ENCODE peak calls at places on chromosomes 2 and 18, in six cellular contexts. A is A549, W is K562, S is GM12878, M is HepG2, H is upper lobe of left lung. Z is an unnamed sample.

GRCh38 chr2:182101263-182101662 is 115.6 kb downstream of the PPP1R1C start:
- ATAC-seq in A (no peak), W (no peak), S (peak; percentile 77), M (peak; percentile 87), H (no peak), Z (no peak)

GRCh38 chr2:144454466-144455287 is 65.2 kb downstream of the ZEB2 start:
- ATAC-seq in A (no peak), W (peak; percentile 7), S (peak; percentile 78), M (no peak), H (no peak), Z (no peak)

GRCh38 chr2:120567128-120567527 is 168.5 kb upstream of the GLI2 start:
- ATAC-seq in A (no peak), W (no peak), S (no peak), M (no peak), H (no peak), Z (peak; percentile 6)

GRCh38 chr2:150467641-150467963 is 19.9 kb downstream of the RND3 start:
- ATAC-seq in A (peak; percentile 9), W (no peak), S (no peak), M (no peak), H (no peak), Z (no peak)

GRCh38 chr2:9311488-9311887 is 104.9 kb downstream of the ASAP2 start:
- ATAC-seq in A (no peak), W (no peak), S (no peak), M (no peak), H (peak; percentile 80), Z (peak; percentile 75)

GRCh38 chr18:63848159-63848558 is 39.3 kb upstream of the SERPINB2 start:
- ATAC-seq in A (peak; percentile 80), W (no peak), S (peak; percentile 71), M (peak; percentile 82), H (peak; percentile 67), Z (no peak)

GRCh38 chr18:48410095-48410920 is 1.1 kb upstream of the ZBTB7C start:
- ATAC-seq in A (peak; percentile 86), W (peak; percentile 100), S (peak; percentile 99), M (peak; percentile 98), H (peak; percentile 98), Z (peak; percentile 95)

GRCh38 chr2:18378020-18378653 is 182.3 kb downstream of the RDH14 start:
- ATAC-seq in A (peak; percentile 78), W (peak; percentile 83), S (peak; percentile 86), M (peak; percentile 92), H (peak; percentile 82), Z (no peak)

GRCh38 chr18:6327895-6328623 is 86.7 kb downstream of the L3MBTL4 start:
- ATAC-seq in A (no peak), W (no peak), S (no peak), M (no peak), H (peak; percentile 49), Z (no peak)

GRCh38 chr18:35646449-35646848 is 64.9 kb downstream of the GALNT1 start:
- ATAC-seq in A (no peak), W (no peak), S (no peak), M (no peak), H (no peak), Z (no peak)

GRCh38 chr2:64932327-64933216 is 56.6 kb upstream of the SLC1A4 start:
- ATAC-seq in A (no peak), W (no peak), S (peak; percentile 81), M (no peak), H (peak; percentile 63), Z (no peak)

GRCh38 chr2:64930159-64930558 is 59.0 kb upstream of the SLC1A4 start:
- ATAC-seq in A (no peak), W (no peak), S (no peak), M (no peak), H (no peak), Z (no peak)

GRCh38 chr2:64929329-64929728 is 59.9 kb upstream of the SLC1A4 start:
- ATAC-seq in A (no peak), W (no peak), S (no peak), M (no peak), H (no peak), Z (no peak)

GRCh38 chr2:64934530-64934929 is 54.7 kb upstream of the SLC1A4 start:
- ATAC-seq in A (no peak), W (no peak), S (no peak), M (no peak), H (no peak), Z (no peak)

DNA sequence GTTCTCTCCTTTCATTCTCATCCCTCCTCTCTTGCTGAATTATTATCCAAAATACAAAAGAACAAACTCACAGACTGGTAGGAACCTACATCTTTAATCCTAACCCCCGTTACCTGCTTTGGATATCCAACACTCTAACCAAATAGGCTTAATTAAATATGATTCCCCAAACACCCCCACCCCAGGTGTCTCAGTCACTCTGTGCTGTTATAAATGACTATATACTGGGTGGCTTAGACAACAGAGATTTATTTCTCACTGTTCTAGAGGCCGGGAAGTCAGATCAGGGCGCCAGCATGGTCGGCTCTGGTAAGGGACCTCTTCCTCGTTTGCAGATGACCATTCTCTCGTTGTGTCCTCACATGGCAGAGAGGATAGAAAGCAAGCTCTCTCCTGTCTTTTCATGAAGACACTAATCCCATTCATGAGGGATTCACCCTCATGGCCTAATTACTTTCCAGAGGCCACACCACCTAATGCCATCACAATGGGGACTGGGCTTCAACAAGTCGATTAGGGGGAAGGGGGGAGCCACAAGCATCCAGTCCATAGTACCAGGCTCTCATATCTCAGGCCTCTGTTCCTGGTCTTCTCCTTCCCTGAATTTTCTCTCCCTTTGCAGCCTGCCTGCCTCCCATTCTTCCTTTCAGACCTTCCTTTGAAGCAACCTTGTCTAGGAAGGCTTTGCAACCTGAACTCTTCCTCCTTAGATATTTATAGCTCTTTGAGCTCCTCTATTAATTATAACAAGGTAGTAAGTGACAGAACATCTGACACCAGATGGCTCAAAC is 57.5 kb upstream of the SLC1A4 start:
- ATAC-seq in A (no peak), W (no peak), S (peak; percentile 5), M (no peak), H (no peak), Z (no peak)
- TF ChIP-seq EP300 in A (no peak), W (no peak), S (no peak), M (no peak), H (no peak), Z (no peak)

GRCh38 chr2:163737169-163737439 is 1.3 kb upstream of the FIGN start:
- ATAC-seq in A (no peak), W (no peak), S (no peak), M (no peak), H (no peak), Z (no peak)

GRCh38 chr2:163734911-163735691 is 707 bp downstream of the FIGN start:
- ATAC-seq in A (no peak), W (no peak), S (no peak), M (no peak), H (no peak), Z (no peak)

GRCh38 chr2:163737563-163737962 is 1.8 kb upstream of the FIGN start:
- ATAC-seq in A (no peak), W (no peak), S (no peak), M (no peak), H (no peak), Z (no peak)

GRCh38 chr2:163735692-163736432 is at the start of gene FIGN:
- ATAC-seq in A (peak; percentile 87), W (peak; percentile 56), S (peak; percentile 49), M (peak; percentile 95), H (peak; percentile 95), Z (peak; percentile 84)

DNA sequence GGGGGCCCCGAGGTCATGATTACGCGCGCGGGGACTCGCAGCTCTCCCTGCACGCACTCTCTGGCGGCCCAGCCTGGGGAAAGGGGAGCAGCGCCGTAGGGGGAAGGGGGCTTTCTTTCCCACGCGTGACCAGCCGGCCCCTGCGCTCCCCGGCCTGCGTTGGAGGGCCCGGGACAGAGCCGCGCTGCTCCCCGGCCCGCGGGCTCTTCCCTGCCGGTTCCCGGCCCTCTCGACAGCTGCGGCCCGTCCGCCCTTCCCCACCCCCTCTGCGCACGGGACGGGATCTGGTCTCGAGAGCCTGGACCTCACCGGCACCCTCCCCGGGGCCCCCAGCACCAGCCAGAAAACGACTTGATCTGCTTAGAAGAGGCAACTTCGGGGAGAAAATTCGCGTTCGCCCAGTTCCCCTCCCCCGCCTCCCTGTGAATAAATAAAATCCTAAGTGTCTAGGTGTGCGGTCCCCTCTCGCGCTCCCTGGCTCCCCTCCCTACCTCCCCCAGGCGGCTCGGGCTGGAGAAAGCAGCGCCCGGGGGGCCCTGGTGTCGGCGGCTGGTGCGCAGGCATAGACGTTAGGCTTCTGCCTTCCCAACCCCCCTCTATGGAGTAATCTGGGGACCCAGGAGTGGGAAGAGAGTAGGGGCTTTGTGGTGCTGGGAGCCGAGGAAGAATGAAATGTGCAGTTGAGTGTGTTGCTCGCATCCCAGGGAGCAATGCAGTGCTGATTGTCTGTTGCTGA is 793 bp upstream of the FIGN start:
- ATAC-seq in A (peak; percentile 88), W (no peak), S (no peak), M (peak; percentile 88), H (peak; percentile 71), Z (peak; percentile 59)
- TF ChIP-seq POLR2A in A (no peak), W (no peak), S (no peak), M (no peak), H (no peak), Z (no peak)

DNA sequence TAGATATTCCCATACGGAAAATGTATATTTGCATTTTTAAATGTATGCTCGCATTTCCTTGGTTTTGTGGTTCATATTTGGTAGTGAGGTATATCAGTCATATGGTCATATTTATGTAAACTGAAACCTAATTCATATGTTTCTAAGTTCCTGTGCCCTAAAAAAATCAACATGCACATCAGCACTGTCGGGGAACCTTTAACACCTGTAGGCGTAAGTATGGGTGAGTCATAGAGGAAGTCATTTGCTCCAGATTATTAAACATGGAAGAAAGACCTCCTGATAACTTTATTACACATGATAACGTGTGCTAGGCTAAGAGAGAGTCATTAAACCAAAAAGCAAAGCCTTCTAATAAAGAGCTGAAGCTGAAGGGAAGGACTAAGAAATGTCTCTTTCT is 437.7 kb downstream of the NRXN1 start:
- ATAC-seq in A (no peak), W (no peak), S (no peak), M (no peak), H (no peak), Z (no peak)
- TF ChIP-seq EP300 in A (no peak), W (no peak), S (no peak), M (no peak), H (no peak), Z (no peak)

GRCh38 chr18:59022167-59022945 is 117.3 kb upstream of the SEC11C start:
- ATAC-seq in A (no peak), W (no peak), S (no peak), M (no peak), H (peak; percentile 20), Z (no peak)

GRCh38 chr18:59024829-59025228 is 114.9 kb upstream of the SEC11C start:
- ATAC-seq in A (no peak), W (no peak), S (no peak), M (no peak), H (no peak), Z (no peak)

GRCh38 chr18:59026364-59026763 is 113.3 kb upstream of the SEC11C start:
- ATAC-seq in A (no peak), W (no peak), S (no peak), M (no peak), H (no peak), Z (no peak)

GRCh38 chr18:59029663-59030421 is 109.8 kb upstream of the SEC11C start:
- ATAC-seq in A (no peak), W (no peak), S (no peak), M (no peak), H (no peak), Z (no peak)

DNA sequence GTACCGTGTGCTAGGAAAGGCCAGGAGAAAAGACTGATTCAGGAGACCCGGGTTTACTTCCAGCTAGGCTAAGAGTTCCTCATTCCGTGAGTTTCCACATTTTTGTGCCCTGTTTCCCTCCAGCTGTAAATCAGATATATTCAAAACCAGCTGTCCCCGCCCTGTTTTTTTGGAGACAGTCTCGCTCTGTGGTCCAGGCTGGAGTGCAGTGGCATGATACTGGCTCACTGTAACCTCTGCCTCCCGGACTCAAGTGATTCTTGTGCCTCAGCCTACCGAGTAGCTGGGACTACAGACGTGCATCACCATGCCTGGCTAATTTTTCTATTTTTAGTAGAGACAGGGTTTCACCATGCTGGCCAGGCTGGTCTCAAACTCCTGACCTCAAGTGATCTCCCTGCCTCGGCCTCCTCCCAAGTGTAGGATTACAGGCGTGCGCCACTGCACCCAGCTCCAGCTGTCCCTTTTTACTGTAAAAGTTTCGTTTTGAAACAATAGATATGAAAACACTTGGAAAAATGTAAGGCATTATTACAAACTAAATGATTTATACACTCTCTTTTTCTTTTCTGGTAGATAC is 112.8 kb upstream of the SEC11C start:
- ATAC-seq in A (no peak), W (no peak), S (no peak), M (no peak), H (no peak), Z (no peak)
- TF ChIP-seq POLR2A in A (no peak), W (no peak), S (no peak), M (no peak), H (no peak), Z (no peak)

Z was measured in gastroesophageal sphincter.